ENCODE peak calls at places on chromosomes 3 and 15, in four cellular contexts. A is K562, J is GM12878, E is HepG2. V is an unnamed sample.

GRCh38 chr3:123394391-123395022 is 54.4 kb downstream of the ADCY5 start:
- DNase-seq in J (no peak), E (no peak), A (no peak), V (no peak)

GRCh38 chr15:38168472-38169057 is 84.1 kb upstream of the SPRED1 start:
- DNase-seq in A (no peak), J (no peak), E (no peak), V (no peak)

GRCh38 chr3:151421956-151422355 is 37.4 kb upstream of the P2RY12 start:
- DNase-seq in A (no peak), E (no peak), J (no peak), V (no peak)

GRCh38 chr3:15929944-15930571 is 132.3 kb upstream of the ANKRD28 start:
- DNase-seq in J (no peak), A (no peak), E (no peak), V (no peak)

GRCh38 chr15:88746451-88746850 is 56.8 kb upstream of the ACAN start:
- DNase-seq in A (no peak), J (no peak), E (no peak), V (no peak)

GRCh38 chr15:90063733-90064247 is 38.5 kb downstream of the IDH2 start:
- DNase-seq in J (no peak), A (no peak), E (no peak), V (no peak)

GRCh38 chr15:71049706-71050422 is 65.4 kb upstream of the THSD4 start:
- DNase-seq in E (no peak), A (no peak), J (no peak), V (no peak)

GRCh38 chr3:189488241-189488767 is 142.9 kb upstream of the TP63 start:
- DNase-seq in A (no peak), J (no peak), E (no peak), V (no peak)

GRCh38 chr3:107431048-107431297 is 53.7 kb downstream of the CCDC54 start:
- DNase-seq in J (no peak), E (no peak), A (no peak), V (peak; percentile 46)
- TF ChIP-seq CHD4 in J (no peak), E (no peak), A (no peak), V (no peak)

GRCh38 chr3:29203846-29204245 is 77.0 kb upstream of the RBMS3 start:
- DNase-seq in J (no peak), E (no peak), A (no peak), V (no peak)
- TF ChIP-seq CHD4 in J (no peak), E (no peak), A (no peak), V (no peak)

DNA sequence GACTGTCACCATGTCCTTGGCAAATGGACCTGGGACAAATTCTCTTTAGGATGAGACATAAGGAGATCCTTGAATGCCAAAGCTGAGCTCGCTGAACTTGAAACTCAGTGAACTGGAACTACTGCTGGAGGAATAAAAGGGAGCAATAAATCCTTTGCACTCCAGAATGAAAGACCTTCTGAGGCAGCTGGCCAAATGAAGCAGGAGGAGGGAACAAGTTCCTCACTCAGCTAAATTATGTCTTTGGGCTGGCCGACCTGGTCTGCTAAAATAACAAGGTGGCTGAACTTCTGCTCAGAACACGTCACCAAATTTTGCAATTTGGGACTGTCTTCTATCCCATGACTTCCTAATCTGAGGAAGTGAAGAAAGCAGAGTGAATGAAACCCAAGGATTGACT is 314.7 kb downstream of the LPP start:
- DNase-seq in A (no peak), E (no peak), J (no peak), V (no peak)
- TF ChIP-seq CHD4 in A (no peak), E (no peak), J (no peak), V (no peak)

DNA sequence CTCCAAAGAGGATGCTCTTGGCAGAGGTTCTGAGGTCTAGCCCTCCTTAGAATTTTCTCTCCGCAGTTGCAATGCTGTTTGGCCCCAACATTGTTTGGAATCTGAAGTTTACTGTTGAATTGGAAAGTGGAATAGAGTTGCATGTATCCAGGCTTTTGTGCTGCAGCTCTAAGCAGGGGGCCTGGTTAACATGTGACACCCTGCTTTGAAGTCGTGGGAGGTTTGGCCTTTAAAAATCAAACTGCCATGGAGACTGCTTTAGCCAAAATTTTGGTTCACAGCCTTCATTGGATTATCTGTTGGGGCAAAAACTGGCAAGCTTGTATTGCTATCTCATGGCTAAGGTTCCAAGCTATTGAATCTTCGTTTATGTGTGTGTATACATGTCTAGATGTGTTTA is 15.8 kb downstream of the CYP11A1 start:
- DNase-seq in A (no peak), E (no peak), J (no peak), V (no peak)
- TF ChIP-seq CHD4 in A (no peak), E (no peak), J (no peak), V (no peak)